ENCODE peak calls at places on chromosomes 5 and 9, in five cellular contexts. F is bronchial epithelial cell, V is kidney, A is pancreas, G is kidney epithelial cell. W is an unnamed sample.

GRCh38 chr5:127324756-127325155 is 34.2 kb downstream of the MEGF10 start:
- DNase-seq in F (no peak), V (no peak), A (no peak), G (no peak), W (no peak)

GRCh38 chr5:151812757-151813309 is 41.1 kb downstream of the G3BP1 start:
- DNase-seq in F (no peak), V (no peak), A (no peak), G (no peak), W (no peak)

GRCh38 chr9:23219471-23219870 is 606.6 kb downstream of the ELAVL2 start:
- DNase-seq in F (no peak), V (peak), A (no peak), G (no peak), W (no peak)

GRCh38 chr5:69136296-69136695 is 30.7 kb upstream of the CCNB1 start:
- DNase-seq in F (no peak), V (no peak), A (no peak), G (no peak), W (no peak)

GRCh38 chr9:89532478-89532877 is 34.6 kb upstream of the SEMA4D start:
- DNase-seq in F (no peak), V (no peak), A (no peak), G (no peak), W (no peak)

GRCh38 chr5:6491548-6492290 is 43.1 kb downstream of the UBE2QL1 start:
- DNase-seq in F (no peak), V (no peak), A (no peak), G (no peak), W (no peak)

GRCh38 chr5:446864-447263 is 3.9 kb downstream of the EXOC3 start:
- DNase-seq in F (peak), V (no peak), A (peak), G (no peak), W (peak)

GRCh38 chr9:75185585-75186170 is 97.4 kb downstream of the OSTF1 start:
- DNase-seq in F (peak), V (no peak), A (peak), G (no peak), W (peak)

GRCh38 chr9:69397384-69398214 is 72.6 kb downstream of the ENTREP1 start:
- DNase-seq in F (peak), V (no peak), A (no peak), G (no peak), W (peak)

GRCh38 chr9:72843525-72844439 is 109.1 kb downstream of the ALDH1A1 start:
- DNase-seq in F (peak), V (no peak), A (no peak), G (no peak), W (peak)

GRCh38 chr9:84271887-84272556 is 68.5 kb downstream of the SLC28A3 start:
- DNase-seq in F (no peak), V (no peak), A (no peak), G (no peak), W (no peak)

GRCh38 chr5:1542755-1543154 is 19.0 kb upstream of the LPCAT1 start:
- DNase-seq in F (peak), V (peak), A (no peak), G (peak), W (peak)

GRCh38 chr9:136138566-136138965 is 19.9 kb upstream of the TMEM250 start:
- DNase-seq in F (no peak), V (no peak), A (peak), G (no peak), W (peak)

GRCh38 chr5:2432070-2432920 is 319.2 kb downstream of the IRX2 start:
- DNase-seq in F (no peak), V (no peak), A (no peak), G (no peak), W (no peak)

GRCh38 chr5:8135742-8136141 is 266.8 kb downstream of the MTRR start:
- DNase-seq in F (no peak), V (no peak), A (no peak), G (no peak), W (no peak)

GRCh38 chr9:34559616-34560546 is 29.6 kb downstream of the CNTFR start:
- DNase-seq in F (peak), V (peak), A (no peak), G (peak), W (peak)

GRCh38 chr5:151195622-151196021 is 28.3 kb downstream of the CCDC69 start:
- DNase-seq in F (no peak), V (no peak), A (no peak), G (no peak), W (peak)

GRCh38 chr5:147417133-147417813 is 92.6 kb downstream of the DPYSL3 start:
- DNase-seq in F (peak), V (no peak), A (peak), G (no peak), W (peak)

GRCh38 chr5:181189962-181190710 is 14.9 kb downstream of the TRIM7 start:
- DNase-seq in F (no peak), V (no peak), A (peak), G (no peak), W (peak)

GRCh38 chr5:135214897-135215616 is 181.0 kb upstream of the PITX1 start:
- DNase-seq in F (no peak), V (no peak), A (no peak), G (no peak), W (peak)

GRCh38 chr9:121498150-121498486 is 1.5 kb downstream of the GGTA1 start:
- DNase-seq in F (peak), V (no peak), A (peak), G (peak), W (peak)

GRCh38 chr5:94793113-94793815 is 174.8 kb downstream of the SLF1 start:
- DNase-seq in F (peak), V (no peak), A (no peak), G (peak), W (no peak)

GRCh38 chr9:126791406-126792230 is 13.2 kb upstream of the ZBTB43 start:
- DNase-seq in F (peak), V (no peak), A (no peak), G (peak), W (peak)

GRCh38 chr5:171123417-171123816 is 185.6 kb upstream of the TLX3 start:
- DNase-seq in F (no peak), V (peak), A (no peak), G (no peak), W (no peak)

GRCh38 chr9:130320697-130321080 is 55.1 kb downstream of the HMCN2 start:
- DNase-seq in F (no peak), V (no peak), A (no peak), G (no peak), W (peak)

GRCh38 chr9:127580879-127581278 is 31.2 kb upstream of the STXBP1 start:
- DNase-seq in F (no peak), V (no peak), A (no peak), G (no peak), W (no peak)

GRCh38 chr9:111050819-111051218 is 12.5 kb upstream of the LPAR1 start:
- DNase-seq in F (peak), V (no peak), A (no peak), G (no peak), W (peak)

GRCh38 chr9:93036887-93037475 is 21.5 kb upstream of the SUSD3 start:
- DNase-seq in F (no peak), V (peak), A (no peak), G (no peak), W (no peak)

GRCh38 chr9:93033541-93033940 is 25.0 kb upstream of the SUSD3 start:
- DNase-seq in F (no peak), V (no peak), A (no peak), G (no peak), W (no peak)

GRCh38 chr9:93035106-93035660 is 23.3 kb upstream of the SUSD3 start:
- DNase-seq in F (no peak), V (no peak), A (no peak), G (no peak), W (no peak)

GRCh38 chr9:93037476-93037971 is 21.0 kb upstream of the SUSD3 start:
- DNase-seq in F (no peak), V (peak), A (no peak), G (no peak), W (no peak)

GRCh38 chr9:93035821-93036351 is 22.6 kb upstream of the SUSD3 start:
- DNase-seq in F (no peak), V (no peak), A (no peak), G (no peak), W (no peak)
- TF ChIP-seq CTCF in F (no peak), V (no peak), A (no peak), G (no peak), W (no peak)

GRCh38 chr9:134327671-134328231 is 1.5 kb downstream of the RXRA start:
- DNase-seq in F (no peak), V (peak), A (peak), G (no peak), W (peak)

GRCh38 chr9:134326754-134327526 is 685 bp downstream of the RXRA start:
- DNase-seq in F (no peak), V (peak), A (peak), G (no peak), W (peak)

GRCh38 chr9:134324359-134325095 is 1.7 kb upstream of the RXRA start:
- DNase-seq in F (no peak), V (no peak), A (peak), G (no peak), W (peak)

GRCh38 chr9:134325096-134325812 is 1.0 kb upstream of the RXRA start:
- DNase-seq in F (peak), V (peak), A (peak), G (no peak), W (peak)

GRCh38 chr9:134325813-134326753 is at the start of gene RXRA:
- DNase-seq in F (peak), V (peak), A (peak), G (no peak), W (peak)
- TF ChIP-seq CTCF in F (no peak), V (peak), A (no peak), G (no peak), W (peak)

GRCh38 chr5:174522641-174523260 is 201.6 kb upstream of the MSX2 start:
- DNase-seq in F (no peak), V (no peak), A (no peak), G (no peak), W (no peak)

GRCh38 chr5:174523311-174524159 is 200.8 kb upstream of the MSX2 start:
- DNase-seq in F (no peak), V (no peak), A (no peak), G (no peak), W (no peak)

GRCh38 chr5:174516741-174517140 is 207.6 kb upstream of the MSX2 start:
- DNase-seq in F (no peak), V (no peak), A (no peak), G (no peak), W (no peak)

GRCh38 chr5:174518512-174518911 is 205.9 kb upstream of the MSX2 start:
- DNase-seq in F (no peak), V (no peak), A (no peak), G (no peak), W (no peak)

GRCh38 chr5:174520420-174521396 is 203.7 kb upstream of the MSX2 start:
- DNase-seq in F (peak), V (no peak), A (peak), G (no peak), W (no peak)
- TF ChIP-seq CTCF in F (peak), V (no peak), A (no peak), G (no peak), W (no peak)

GRCh38 chr9:77316058-77316457 is 138.7 kb downstream of the VPS13A start:
- DNase-seq in F (no peak), V (no peak), A (no peak), G (no peak), W (no peak)
- TF ChIP-seq CTCF in F (no peak), V (no peak), A (no peak), G (no peak), W (no peak)

GRCh38 chr5:15995206-15996052 is 184.2 kb downstream of the MARCHF11 start:
- DNase-seq in F (peak), V (no peak), A (no peak), G (no peak), W (peak)
- TF ChIP-seq CTCF in F (peak), V (peak), A (no peak), G (peak), W (peak)

DNA sequence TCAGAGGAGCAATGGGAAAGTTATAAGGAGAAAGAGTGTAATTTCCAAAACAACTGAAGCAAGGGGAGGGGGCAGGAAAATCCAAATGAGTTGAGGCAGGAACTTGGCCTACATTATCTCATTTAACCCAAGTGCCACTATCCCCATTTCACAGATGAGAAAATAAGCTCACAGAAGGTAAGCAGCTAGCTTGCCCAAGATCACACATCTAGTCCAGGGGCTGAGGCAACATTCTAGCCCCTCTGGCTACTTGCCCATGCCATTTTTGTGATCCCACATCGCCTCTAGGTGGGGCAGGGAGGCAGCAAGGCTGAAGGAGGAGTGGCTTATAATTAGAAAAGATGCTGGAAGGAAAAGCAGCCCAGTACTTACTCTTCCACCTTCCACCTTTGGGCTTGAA is 2.6 kb upstream of the PSIP1 start:
- DNase-seq in F (no peak), V (no peak), A (no peak), G (no peak), W (peak)
- TF ChIP-seq CTCF in F (no peak), V (no peak), A (no peak), G (peak), W (no peak)

GRCh38 chr5:132098621-132099020 is 25.0 kb downstream of the CSF2 start:
- DNase-seq in F (no peak), V (no peak), A (no peak), G (no peak), W (no peak)

GRCh38 chr5:132099905-132100304 is 26.3 kb downstream of the CSF2 start:
- DNase-seq in F (no peak), V (no peak), A (no peak), G (no peak), W (no peak)

GRCh38 chr5:132098151-132098594 is 24.6 kb downstream of the CSF2 start:
- DNase-seq in F (peak), V (no peak), A (no peak), G (no peak), W (no peak)

GRCh38 chr5:132100672-132101261 is 27.2 kb downstream of the CSF2 start:
- DNase-seq in F (no peak), V (no peak), A (no peak), G (peak), W (no peak)

DNA sequence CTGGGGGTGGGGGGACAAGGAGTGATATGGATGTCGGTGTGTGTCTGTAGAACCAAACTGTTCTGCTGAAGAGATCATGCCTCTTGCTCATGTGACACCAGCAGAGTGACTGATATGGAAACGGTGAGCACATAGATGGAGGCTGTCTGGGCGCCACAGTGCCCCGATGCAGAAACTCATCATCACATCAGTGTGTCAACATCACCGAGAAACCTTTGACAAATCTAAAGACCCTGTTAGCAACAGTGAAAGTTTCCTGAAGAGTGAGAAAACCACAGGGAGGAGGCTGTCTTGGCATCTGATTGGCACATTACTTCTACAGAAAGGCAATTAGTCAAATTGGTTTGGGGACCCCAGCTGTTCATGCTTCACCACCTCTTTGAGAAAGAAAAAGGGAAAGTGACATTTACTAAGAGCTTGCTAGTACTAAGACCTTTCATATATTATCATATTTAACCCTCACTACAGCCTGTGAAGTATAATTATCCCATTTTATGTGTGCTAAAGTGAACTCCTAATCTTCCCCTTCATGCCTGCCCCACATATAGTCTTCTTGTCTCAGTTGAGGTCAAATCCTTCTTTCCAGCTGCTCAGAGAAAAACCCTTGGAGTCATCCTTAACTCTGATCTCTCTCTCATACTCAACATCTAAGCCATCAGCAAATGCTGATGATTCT is 25.6 kb downstream of the CSF2 start:
- DNase-seq in F (no peak), V (no peak), A (no peak), G (no peak), W (no peak)
- TF ChIP-seq CTCF in F (no peak), V (no peak), A (no peak), G (no peak), W (no peak)

GRCh38 chr5:81750308-81751008 is 439 bp downstream of the SSBP2 start:
- DNase-seq in F (no peak), V (no peak), A (no peak), G (no peak), W (no peak)

GRCh38 chr5:81749186-81749561 is 1.7 kb downstream of the SSBP2 start:
- DNase-seq in F (no peak), V (no peak), A (no peak), G (no peak), W (peak)

GRCh38 chr5:81751009-81751835 is at the start of gene SSBP2:
- DNase-seq in F (peak), V (peak), A (peak), G (peak), W (peak)

GRCh38 chr5:81748556-81748955 is 2.3 kb downstream of the SSBP2 start:
- DNase-seq in F (no peak), V (no peak), A (no peak), G (no peak), W (no peak)

GRCh38 chr5:81749562-81750307 is 1.2 kb downstream of the SSBP2 start:
- DNase-seq in F (no peak), V (peak), A (peak), G (no peak), W (no peak)
- TF ChIP-seq CTCF in F (no peak), V (no peak), A (no peak), G (no peak), W (no peak)

GRCh38 chr9:92746567-92747458 is 17.8 kb downstream of the BICD2 start:
- DNase-seq in F (no peak), V (peak), A (no peak), G (no peak), W (no peak)
- TF ChIP-seq CTCF in F (no peak), V (no peak), A (no peak), G (no peak), W (no peak)

W was measured in MCF 10A.